ENCODE peak calls at places on chromosomes 11 and 22, in six cellular contexts. I is GDM1, H is MCF 10A, O is GM18507, K is GM10248, N is cardiac septum. J is an unnamed sample.
A peak's percentile ranks its signal among the peaks of the same experiment; 100 is the strongest.

GRCh38 chr22:48323746-48324145 is 1503.9 kb downstream of the BRD1 start:
- DNase-seq in N (no peak), I (no peak), O (no peak), H (no peak), K (no peak), J (no peak)

GRCh38 chr22:45197606-45198462 is 34.1 kb downstream of the NUP50 start:
- DNase-seq in I (no peak), K (no peak), O (no peak), H (no peak), N (no peak), J (no peak)

GRCh38 chr22:23401910-23402274 is 178.2 kb downstream of the IGLL1 start:
- DNase-seq in K (no peak), I (no peak), H (no peak), O (no peak), N (peak; percentile 71), J (no peak)

GRCh38 chr11:17540807-17541206 is 3.4 kb downstream of the USH1C start:
- DNase-seq in I (no peak), O (no peak), N (no peak), K (no peak), H (no peak), J (no peak)

GRCh38 chr22:35458547-35459422 is 58.8 kb downstream of the MCM5 start:
- DNase-seq in I (no peak), O (no peak), K (no peak), N (no peak), H (no peak), J (no peak)

GRCh38 chr11:2461253-2462091 is 16.7 kb downstream of the KCNQ1 start:
- DNase-seq in H (no peak), I (no peak), N (peak; percentile 82), K (no peak), O (no peak), J (no peak)

GRCh38 chr11:107844041-107844440 is 14.5 kb downstream of the SLC35F2 start:
- DNase-seq in H (peak; percentile 85), K (no peak), O (no peak), N (no peak), I (no peak), J (no peak)

GRCh38 chr11:17989306-17989705 is 23.5 kb downstream of the SERGEF start:
- DNase-seq in H (no peak), I (no peak), O (no peak), N (no peak), K (no peak), J (no peak)

GRCh38 chr22:47165338-47165931 is 403.0 kb downstream of the TBC1D22A start:
- DNase-seq in O (no peak), H (no peak), N (peak; percentile 63), I (no peak), K (no peak), J (no peak)

GRCh38 chr11:112617089-112617407 is 344.2 kb upstream of the NCAM1 start:
- DNase-seq in N (no peak), O (no peak), K (no peak), H (no peak), I (no peak), J (no peak)